ENCODE peak calls at places on chromosomes 3 and 15, in five cellular contexts. S is thyroid gland; D is hepatocyte; F is IMR-90; Y is CD4-positive, CD25-positive, alpha-beta regulatory T cell. X is an unnamed sample.
A peak's percentile ranks its signal among the peaks of the same experiment; 100 is the strongest.

GRCh38 chr15:90402806-90403205 is 14.8 kb downstream of the IQGAP1 start:
- DNase-seq in Y (no peak), D (no peak), S (no peak), F (no peak), X (no peak)

GRCh38 chr3:46706771-46707582 is 5.8 kb downstream of the TMIE start:
- DNase-seq in S (no peak), D (no peak), F (no peak), Y (no peak), X (no peak)

GRCh38 chr3:173732237-173732636 is 334.7 kb downstream of the NLGN1 start:
- DNase-seq in F (peak; percentile 74), Y (no peak), S (no peak), D (no peak), X (peak; percentile 15)

GRCh38 chr15:48354694-48355303 is 23.6 kb downstream of the DUT start:
- DNase-seq in D (no peak), S (no peak), Y (no peak), F (peak; percentile 19), X (no peak)

GRCh38 chr3:165188452-165188851 is 7.7 kb downstream of the SLITRK3 start:
- DNase-seq in F (no peak), S (no peak), Y (no peak), D (no peak), X (no peak)

GRCh38 chr15:51856714-51857380 is 27.4 kb downstream of the TMOD3 start:
- DNase-seq in F (peak; percentile 21), D (no peak), S (no peak), Y (no peak), X (no peak)

GRCh38 chr15:48645558-48646330 is at the start of gene FBN1:
- DNase-seq in Y (no peak), S (peak; percentile 78), F (peak; percentile 90), D (peak; percentile 84), X (peak; percentile 78)

GRCh38 chr15:63041982-63042878 is at the start of gene TPM1:
- DNase-seq in F (peak; percentile 93), Y (no peak), D (peak; percentile 81), S (peak; percentile 63), X (peak; percentile 77)

GRCh38 chr3:58144478-58145142 is 66.2 kb downstream of the DNASE1L3 start:
- DNase-seq in D (no peak), Y (no peak), S (no peak), F (no peak), X (no peak)

GRCh38 chr3:151445283-151446001 is 15.4 kb downstream of the IGSF10 start:
- DNase-seq in Y (no peak), F (peak; percentile 61), S (no peak), D (no peak), X (no peak)

GRCh38 chr3:33317963-33318708 is 40.9 kb downstream of the FBXL2 start:
- DNase-seq in S (no peak), D (no peak), F (no peak), Y (no peak), X (no peak)

GRCh38 chr15:67184208-67184925 is 70.1 kb downstream of the AAGAB start:
- DNase-seq in Y (no peak), F (no peak), S (no peak), D (no peak), X (no peak)

GRCh38 chr3:64157150-64158035 is 67.9 kb downstream of the PRICKLE2 start:
- DNase-seq in D (no peak), S (no peak), F (no peak), Y (no peak), X (no peak)

GRCh38 chr3:182305881-182306665 is 487.2 kb upstream of the ATP11B start:
- DNase-seq in Y (no peak), F (no peak), D (no peak), S (no peak), X (no peak)

GRCh38 chr3:8784676-8785435 is 15.4 kb upstream of the OXTR start:
- DNase-seq in F (no peak), D (no peak), Y (no peak), S (no peak), X (no peak)
- H3K27ac ChIP-seq in F (peak overlapping the region; percentile 26), D (no peak overlapping the region), Y (no peak overlapping the region), S (no peak overlapping the region), X (no peak overlapping the region)

GRCh38 chr15:73983211-73983727 is 8.8 kb downstream of the STOML1 start:
- DNase-seq in D (peak; percentile 70), F (peak; percentile 77), S (peak; percentile 94), Y (no peak), X (peak; percentile 36)
- H3K27ac ChIP-seq in D (peak overlapping the region; percentile 98), F (peak overlapping the region; percentile 92), S (peak overlapping the region; percentile 96), Y (no peak overlapping the region), X (peak overlapping the region; percentile 96)

GRCh38 chr15:65856821-65857455 is 12.4 kb upstream of the RAB11A start:
- DNase-seq in S (peak; percentile 67), D (peak; percentile 68), F (peak; percentile 53), Y (peak; percentile 71), X (no peak)
- H3K27ac ChIP-seq in S (no peak overlapping the region), D (no peak overlapping the region), F (no peak overlapping the region), Y (no peak overlapping the region), X (no peak overlapping the region)

GRCh38 chr3:188979669-188980311 is 192.0 kb upstream of the TPRG1 start:
- DNase-seq in D (no peak), S (peak; percentile 91), F (peak; percentile 25), Y (no peak), X (no peak)
- H3K27ac ChIP-seq in D (peak overlapping the region; percentile 50), S (peak overlapping the region; percentile 49), F (no peak overlapping the region), Y (no peak overlapping the region), X (no peak overlapping the region)

GRCh38 chr3:27345045-27345444 is 24.1 kb downstream of the NEK10 start:
- DNase-seq in F (no peak), Y (no peak), S (no peak), D (no peak), X (no peak)
- H3K27ac ChIP-seq in F (no peak overlapping the region), Y (no peak overlapping the region), S (no peak overlapping the region), D (no peak overlapping the region), X (no peak overlapping the region)

GRCh38 chr3:22779737-22780136 is 423.4 kb upstream of the UBE2E2 start:
- DNase-seq in D (peak; percentile 55), Y (no peak), F (no peak), S (no peak), X (no peak)
- H3K27ac ChIP-seq in D (no peak overlapping the region), Y (no peak overlapping the region), F (no peak overlapping the region), S (no peak overlapping the region), X (no peak overlapping the region)

DNA sequence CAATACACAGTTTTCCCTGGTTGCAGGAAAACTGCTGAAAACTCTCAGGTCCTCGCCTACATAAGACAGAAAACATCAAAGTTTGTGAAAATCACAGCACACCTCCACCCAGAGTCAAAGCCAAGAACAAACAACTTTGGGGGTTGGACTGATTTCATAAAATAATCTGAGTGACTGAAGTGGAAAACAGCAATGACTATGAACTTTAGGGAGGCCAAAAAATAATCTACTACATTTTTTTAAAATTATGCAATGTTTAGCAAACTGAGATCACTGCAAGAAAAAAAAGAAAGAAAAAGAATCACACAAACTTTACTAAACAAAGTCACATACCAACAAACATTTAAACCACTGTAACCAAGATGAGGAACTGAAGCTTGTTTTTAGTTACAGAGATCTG is 15.9 kb upstream of the FOXP1 start:
- DNase-seq in D (no peak), Y (no peak), S (no peak), F (peak; percentile 28), X (no peak)
- H3K27ac ChIP-seq in D (no peak overlapping the region), Y (no peak overlapping the region), S (no peak overlapping the region), F (no peak overlapping the region), X (peak overlapping the region; percentile 41)

X was measured in AG04450.